ENCODE peak calls at places on chromosomes 2 and 18, in eight cellular contexts. P is testis, M is adrenal gland, L is K562, F is sigmoid colon, S is HCT116, R is tibial nerve, A is body of pancreas. Z is an unnamed sample.

GRCh38 chr2:127451981-127452380 is 33.8 kb downstream of the PROC start:
- DNase-seq in P (no peak), M (no peak), L (no peak), F (no peak), S (no peak), R (no peak), A (no peak), Z (no peak)

GRCh38 chr2:202429164-202429980 is 53.2 kb downstream of the BMPR2 start:
- DNase-seq in P (no peak), M (no peak), L (no peak), F (no peak), S (no peak), R (no peak), A (no peak), Z (no peak)

GRCh38 chr2:193442293-193442692 is 1247.6 kb upstream of the TMEFF2 start:
- DNase-seq in P (no peak), M (no peak), L (no peak), F (no peak), S (no peak), R (no peak), A (no peak), Z (no peak)

GRCh38 chr2:74025971-74026612 is 41.4 kb downstream of the TET3 start:
- DNase-seq in P (no peak), M (no peak), L (no peak), F (no peak), S (no peak), R (no peak), A (no peak), Z (peak)

GRCh38 chr2:234565842-234566619 is 69.2 kb upstream of the ARL4C start:
- DNase-seq in P (no peak), M (no peak), L (no peak), F (no peak), S (no peak), R (no peak), A (no peak), Z (no peak)

GRCh38 chr2:8431446-8432125 is 250.3 kb upstream of the ID2 start:
- DNase-seq in P (no peak), M (no peak), L (no peak), F (peak), S (no peak), R (no peak), A (no peak), Z (no peak)

GRCh38 chr2:96524482-96525210 is 11.9 kb upstream of the ARID5A start:
- DNase-seq in P (no peak), M (no peak), L (no peak), F (peak), S (no peak), R (no peak), A (no peak), Z (no peak)

GRCh38 chr2:136741471-136741870 is 23.9 kb upstream of the THSD7B start:
- DNase-seq in P (no peak), M (no peak), L (no peak), F (no peak), S (no peak), R (no peak), A (no peak), Z (no peak)

GRCh38 chr2:240636563-240637115 is 11.4 kb downstream of the GPR35 start:
- DNase-seq in P (no peak), M (no peak), L (no peak), F (peak), S (no peak), R (no peak), A (no peak), Z (no peak)

GRCh38 chr2:238868616-238869292 is 20.9 kb downstream of the TWIST2 start:
- DNase-seq in P (peak), M (peak), L (no peak), F (peak), S (no peak), R (peak), A (peak), Z (no peak)

GRCh38 chr2:173983414-173983871 is 18.3 kb upstream of the SP3 start:
- DNase-seq in P (no peak), M (no peak), L (no peak), F (no peak), S (no peak), R (no peak), A (no peak), Z (no peak)

GRCh38 chr2:74625658-74626425 is 22.3 kb downstream of the M1AP start:
- DNase-seq in P (no peak), M (no peak), L (no peak), F (no peak), S (no peak), R (no peak), A (no peak), Z (peak)

GRCh38 chr2:189566046-189566445 is 14.5 kb downstream of the SLC40A1 start:
- DNase-seq in P (no peak), M (peak), L (no peak), F (no peak), S (no peak), R (no peak), A (no peak), Z (no peak)

GRCh38 chr2:210553371-210553770 is 3.0 kb upstream of the CPS1 start:
- DNase-seq in P (no peak), M (peak), L (no peak), F (no peak), S (no peak), R (no peak), A (peak), Z (no peak)

GRCh38 chr2:211869134-211869533 is 669.5 kb downstream of the ERBB4 start:
- DNase-seq in P (no peak), M (no peak), L (no peak), F (no peak), S (no peak), R (no peak), A (no peak), Z (no peak)

GRCh38 chr2:13052547-13052946 is 335.8 kb downstream of the TRIB2 start:
- DNase-seq in P (no peak), M (no peak), L (no peak), F (no peak), S (no peak), R (no peak), A (no peak), Z (no peak)

GRCh38 chr18:22223263-22223960 is 54.0 kb downstream of the GATA6 start:
- DNase-seq in P (peak), M (peak), L (peak), F (peak), S (peak), R (peak), A (peak), Z (no peak)

GRCh38 chr2:30106543-30106942 is 40.3 kb upstream of the YPEL5 start:
- DNase-seq in P (peak), M (peak), L (no peak), F (no peak), S (no peak), R (no peak), A (no peak), Z (no peak)

GRCh38 chr2:64534363-64534762 is 10.2 kb downstream of the AFTPH start:
- DNase-seq in P (no peak), M (no peak), L (no peak), F (no peak), S (no peak), R (no peak), A (no peak), Z (no peak)

GRCh38 chr2:217160103-217160502 is 300.2 kb upstream of the TNP1 start:
- DNase-seq in P (no peak), M (no peak), L (no peak), F (no peak), S (no peak), R (no peak), A (no peak), Z (no peak)

GRCh38 chr2:41944218-41944880 is 103.5 kb upstream of the PKDCC start:
- DNase-seq in P (no peak), M (no peak), L (no peak), F (no peak), S (no peak), R (no peak), A (no peak), Z (no peak)

GRCh38 chr18:12306752-12307151 is 1.3 kb upstream of the TUBB6 start:
- DNase-seq in P (peak), M (no peak), L (no peak), F (no peak), S (no peak), R (no peak), A (no peak), Z (peak)

GRCh38 chr18:12307871-12308385 is at the start of gene TUBB6:
- DNase-seq in P (peak), M (peak), L (peak), F (peak), S (no peak), R (peak), A (peak), Z (peak)

GRCh38 chr18:12309683-12310198 is 1.7 kb downstream of the TUBB6 start:
- DNase-seq in P (no peak), M (no peak), L (no peak), F (no peak), S (no peak), R (no peak), A (no peak), Z (no peak)

GRCh38 chr18:12307251-12307736 is 747 bp upstream of the TUBB6 start:
- DNase-seq in P (peak), M (peak), L (no peak), F (peak), S (no peak), R (peak), A (no peak), Z (peak)

GRCh38 chr18:12308386-12309100 is 502 bp downstream of the TUBB6 start:
- DNase-seq in P (peak), M (peak), L (peak), F (peak), S (no peak), R (peak), A (peak), Z (peak)
- TF ChIP-seq POLR2A in P (no peak), M (no peak), L (peak), F (peak), S (no peak), R (peak), A (peak), Z (peak)

DNA sequence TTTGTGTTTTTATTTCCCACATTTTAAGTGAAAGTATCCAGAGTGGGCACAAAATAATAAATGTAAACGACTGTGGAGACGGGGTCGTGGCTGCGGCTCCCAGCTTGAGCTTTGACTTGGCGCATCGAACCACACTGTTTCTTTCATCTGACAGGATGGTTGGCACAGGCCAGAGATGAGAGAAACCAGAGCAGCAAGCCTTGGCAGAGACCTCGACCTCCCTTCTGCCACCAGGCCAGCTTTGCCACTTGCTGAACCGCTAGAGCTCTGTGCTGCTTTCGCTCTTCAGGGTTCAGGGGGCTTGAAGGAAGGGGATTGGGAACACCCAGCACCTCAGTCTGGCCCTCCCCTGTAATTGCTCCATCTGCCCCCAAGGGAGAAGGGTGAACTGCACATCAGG is 22.7 kb downstream of the POU3F3 start:
- DNase-seq in P (no peak), M (no peak), L (no peak), F (peak), S (no peak), R (no peak), A (no peak), Z (no peak)
- TF ChIP-seq POLR2A in P (no peak), M (no peak), L (no peak), F (no peak), S (no peak), R (no peak), A (no peak), Z (no peak)

GRCh38 chr2:177235855-177236437 is 23.4 kb downstream of the HNRNPA3 start:
- DNase-seq in P (no peak), M (peak), L (no peak), F (no peak), S (no peak), R (no peak), A (no peak), Z (no peak)
- TF ChIP-seq POLR2A in P (no peak), M (no peak), L (no peak), F (no peak), S (no peak), R (no peak), A (no peak), Z (no peak)

DNA sequence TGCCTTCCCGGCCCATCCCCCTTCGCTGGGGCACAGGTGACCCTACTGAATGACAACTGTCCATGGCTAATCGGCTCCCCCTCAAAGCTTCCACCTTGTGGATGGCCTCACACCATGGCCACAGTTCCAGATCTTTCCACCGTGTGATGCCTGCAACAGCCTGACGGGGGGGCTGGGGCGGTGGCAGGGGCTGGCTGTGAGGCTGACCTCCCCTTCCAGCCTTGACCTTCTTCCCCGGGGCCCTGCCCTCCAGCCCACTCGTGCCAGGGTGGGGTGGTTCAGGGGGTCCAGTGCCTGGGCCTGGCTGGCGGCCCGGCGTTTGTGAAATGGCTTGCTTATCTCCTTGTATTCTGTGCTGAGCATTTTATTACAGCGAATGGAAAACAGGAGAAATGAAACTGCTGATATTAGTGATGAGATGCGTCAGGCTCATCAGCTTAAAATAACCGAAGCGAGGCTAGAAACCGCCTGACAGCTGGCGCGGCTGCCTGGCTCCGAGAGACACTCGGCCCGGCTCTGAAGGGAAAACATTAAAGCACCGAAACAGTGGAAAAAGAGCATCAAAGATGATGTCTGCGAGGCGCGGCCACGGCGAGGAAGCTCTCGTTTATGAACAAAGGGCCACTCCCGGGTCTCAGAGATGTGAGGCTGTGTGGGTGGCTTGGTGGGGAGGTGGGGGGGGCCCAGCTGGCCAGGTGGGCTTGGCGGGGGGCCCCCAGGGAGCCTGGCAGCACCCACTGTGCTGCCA is 916 bp upstream of the PDCD1 start:
- DNase-seq in P (peak), M (peak), L (peak), F (peak), S (no peak), R (peak), A (peak), Z (no peak)
- TF ChIP-seq POLR2A in P (no peak), M (no peak), L (no peak), F (no peak), S (no peak), R (no peak), A (no peak), Z (no peak)

GRCh38 chr18:48833701-48834394 is 116.9 kb downstream of the SMAD7 start:
- DNase-seq in P (no peak), M (no peak), L (no peak), F (no peak), S (no peak), R (no peak), A (no peak), Z (no peak)
- TF ChIP-seq POLR2A in P (no peak), M (no peak), L (no peak), F (no peak), S (no peak), R (no peak), A (no peak), Z (no peak)

Z was measured in erythroblast.